ENCODE peak calls at places on chromosome 6, in seven cellular contexts. M, X, O, T, D, E and Q are unnamed samples.

GRCh38 chr6:26187981-26188635 is 100.9 kb downstream of the HFE start:
- DNase-seq in T (no peak), E (no peak), O (no peak), M (no peak), D (no peak), X (no peak), Q (no peak)

GRCh38 chr6:162056745-162057144 is 670.8 kb downstream of the PRKN start:
- DNase-seq in M (no peak), T (no peak), E (no peak), O (no peak), X (no peak), D (no peak), Q (no peak)

GRCh38 chr6:112221561-112221960 is 32.8 kb downstream of the LAMA4 start:
- DNase-seq in O (no peak), X (no peak), E (no peak), M (no peak), D (no peak), T (no peak), Q (no peak)

GRCh38 chr6:16102208-16102607 is 26.7 kb upstream of the MYLIP start:
- DNase-seq in T (no peak), O (no peak), E (no peak), X (no peak), D (no peak), M (peak), Q (no peak)

GRCh38 chr6:149060985-149061760 is 256.3 kb upstream of the TAB2 start:
- DNase-seq in T (no peak), M (no peak), D (no peak), E (no peak), O (no peak), X (no peak), Q (no peak)

GRCh38 chr6:2378891-2379652 is 133.7 kb upstream of the GMDS start:
- DNase-seq in T (no peak), M (no peak), O (no peak), D (peak), E (no peak), X (no peak), Q (no peak)

GRCh38 chr6:148814082-148814790 is 67.4 kb downstream of the UST start:
- DNase-seq in E (no peak), O (no peak), T (no peak), D (no peak), X (no peak), M (no peak), Q (no peak)

GRCh38 chr6:75220365-75220764 is 14.5 kb upstream of the COL12A1 start:
- DNase-seq in E (no peak), M (no peak), O (no peak), T (no peak), D (no peak), X (no peak), Q (no peak)

GRCh38 chr6:170223718-170224693 is 66.9 kb downstream of the DLL1 start:
- DNase-seq in T (no peak), O (no peak), X (no peak), E (no peak), M (no peak), D (no peak), Q (no peak)

GRCh38 chr6:20589266-20589665 is 55.0 kb downstream of the CDKAL1 start:
- DNase-seq in O (no peak), D (no peak), M (no peak), E (no peak), T (no peak), X (no peak), Q (no peak)

GRCh38 chr6:140105857-140106256 is 731.4 kb upstream of the CITED2 start:
- DNase-seq in O (no peak), E (no peak), X (no peak), D (no peak), T (no peak), M (no peak), Q (no peak)

GRCh38 chr6:90401933-90402830 is 105.5 kb upstream of the BACH2 start:
- DNase-seq in X (no peak), D (no peak), T (no peak), E (no peak), O (no peak), M (no peak), Q (no peak)

GRCh38 chr6:21438986-21439352 is 154.6 kb upstream of the SOX4 start:
- DNase-seq in M (no peak), O (no peak), E (no peak), T (no peak), X (no peak), D (no peak), Q (no peak)

GRCh38 chr6:156984178-156984738 is 207.1 kb downstream of the ARID1B start:
- DNase-seq in X (no peak), M (no peak), O (no peak), T (no peak), E (no peak), D (no peak), Q (no peak)

GRCh38 chr6:61887425-61887824 is 398.6 kb downstream of the KHDRBS2 start:
- DNase-seq in T (no peak), M (no peak), D (no peak), X (no peak), O (no peak), E (no peak), Q (no peak)

GRCh38 chr6:69735029-69735428 is 61.8 kb downstream of the LMBRD1 start:
- DNase-seq in D (no peak), M (no peak), O (no peak), T (no peak), E (no peak), X (no peak), Q (no peak)

GRCh38 chr6:25404693-25405169 is 125.6 kb downstream of the CARMIL1 start:
- DNase-seq in E (no peak), T (no peak), D (no peak), M (no peak), O (no peak), X (peak), Q (no peak)

GRCh38 chr6:164151762-164152161 is 737.2 kb downstream of the QKI start:
- DNase-seq in E (no peak), D (no peak), M (peak), X (no peak), O (no peak), T (no peak), Q (no peak)

GRCh38 chr6:105786449-105786848 is 299.7 kb upstream of the PRDM1 start:
- DNase-seq in T (no peak), E (no peak), D (no peak), M (no peak), X (no peak), O (no peak), Q (no peak)

GRCh38 chr6:15431762-15432495 is 186.1 kb downstream of the JARID2 start:
- DNase-seq in E (no peak), X (no peak), O (no peak), M (no peak), T (no peak), D (no peak), Q (no peak)

GRCh38 chr6:133549252-133549925 is 308.2 kb downstream of the EYA4 start:
- DNase-seq in D (no peak), T (no peak), M (peak), X (no peak), O (no peak), E (no peak), Q (no peak)

GRCh38 chr6:158660331-158660730 is 10.5 kb downstream of the SYTL3 start:
- DNase-seq in X (no peak), T (no peak), D (no peak), E (no peak), M (no peak), O (no peak), Q (no peak)